ENCODE peak calls at places on chromosomes 11 and 22, in five cellular contexts. One of them, this sample, is unnamed.

GRCh38 chr11:1759151-1759850 is 4.4 kb downstream of the CTSD start:
- DNase-seq in H9: no peak
- DNase-seq in choroid plexus epithelial cell: no peak
- DNase-seq in progenitor cell of endocrine pancreas: no peak
- DNase-seq in adrenal gland: no peak
- DNase-seq in this sample: no peak

GRCh38 chr11:64359712-64360402 is 895 bp downstream of the RPS6KA4 start:
- DNase-seq in H9: no peak
- DNase-seq in choroid plexus epithelial cell: no peak
- DNase-seq in progenitor cell of endocrine pancreas: no peak
- DNase-seq in adrenal gland: no peak
- DNase-seq in this sample: no peak

GRCh38 chr22:21693333-21693998 is 27.7 kb downstream of the PPIL2 start:
- DNase-seq in adrenal gland: no peak
- DNase-seq in choroid plexus epithelial cell: no peak
- DNase-seq in progenitor cell of endocrine pancreas: no peak
- DNase-seq in H9: no peak
- DNase-seq in this sample: no peak

GRCh38 chr22:39016592-39016991 is 2.5 kb downstream of the APOBEC3C start:
- DNase-seq in adrenal gland: no peak
- DNase-seq in progenitor cell of endocrine pancreas: no peak
- DNase-seq in H9: no peak
- DNase-seq in choroid plexus epithelial cell: no peak
- DNase-seq in this sample: no peak

GRCh38 chr11:65855927-65856363 is 2.0 kb downstream of the CFL1 start:
- DNase-seq in choroid plexus epithelial cell: no peak
- DNase-seq in progenitor cell of endocrine pancreas: no peak
- DNase-seq in adrenal gland: peak
- DNase-seq in H9: peak
- DNase-seq in this sample: no peak

GRCh38 chr11:96102664-96103068 is 178.8 kb upstream of the MTMR2 start:
- DNase-seq in adrenal gland: no peak
- DNase-seq in progenitor cell of endocrine pancreas: no peak
- DNase-seq in choroid plexus epithelial cell: peak
- DNase-seq in H9: no peak
- DNase-seq in this sample: no peak

GRCh38 chr11:9260182-9261146 is 4.7 kb downstream of the DENND5A start:
- DNase-seq in adrenal gland: no peak
- DNase-seq in progenitor cell of endocrine pancreas: no peak
- DNase-seq in choroid plexus epithelial cell: peak
- DNase-seq in H9: no peak
- DNase-seq in this sample: no peak

GRCh38 chr22:40250608-40251007 is 72.9 kb downstream of the TNRC6B start:
- DNase-seq in choroid plexus epithelial cell: no peak
- DNase-seq in progenitor cell of endocrine pancreas: no peak
- DNase-seq in H9: no peak
- DNase-seq in adrenal gland: no peak
- DNase-seq in this sample: no peak

GRCh38 chr11:35276396-35276795 is 137.4 kb downstream of the CD44 start:
- DNase-seq in choroid plexus epithelial cell: peak
- DNase-seq in H9: no peak
- DNase-seq in progenitor cell of endocrine pancreas: no peak
- DNase-seq in adrenal gland: peak
- DNase-seq in this sample: no peak

GRCh38 chr11:60902625-60903024 is 3.8 kb downstream of the PRPF19 start:
- DNase-seq in adrenal gland: no peak
- DNase-seq in H9: no peak
- DNase-seq in progenitor cell of endocrine pancreas: no peak
- DNase-seq in choroid plexus epithelial cell: no peak
- DNase-seq in this sample: no peak

GRCh38 chr11:20002312-20003216 is 157.7 kb downstream of the DBX1 start:
- DNase-seq in progenitor cell of endocrine pancreas: peak
- DNase-seq in adrenal gland: no peak
- DNase-seq in H9: no peak
- DNase-seq in choroid plexus epithelial cell: no peak
- DNase-seq in this sample: no peak

GRCh38 chr11:2137202-2138071 is 1.8 kb downstream of the IGF2 start:
- DNase-seq in adrenal gland: no peak
- DNase-seq in choroid plexus epithelial cell: peak
- DNase-seq in progenitor cell of endocrine pancreas: no peak
- DNase-seq in H9: peak
- DNase-seq in this sample: peak

GRCh38 chr11:116644201-116644947 is 128.4 kb downstream of the BUD13 start:
- DNase-seq in H9: no peak
- DNase-seq in adrenal gland: no peak
- DNase-seq in choroid plexus epithelial cell: no peak
- DNase-seq in progenitor cell of endocrine pancreas: no peak
- DNase-seq in this sample: no peak

GRCh38 chr22:21845558-21846452 is 21.6 kb downstream of the MAPK1 start:
- DNase-seq in H9: no peak
- DNase-seq in adrenal gland: no peak
- DNase-seq in progenitor cell of endocrine pancreas: no peak
- DNase-seq in choroid plexus epithelial cell: no peak
- DNase-seq in this sample: no peak

GRCh38 chr11:46369458-46370152 is 11.9 kb upstream of the MDK start:
- DNase-seq in H9: peak
- DNase-seq in progenitor cell of endocrine pancreas: peak
- DNase-seq in choroid plexus epithelial cell: peak
- DNase-seq in adrenal gland: no peak
- DNase-seq in this sample: peak

GRCh38 chr22:26502688-26503561 is 9.3 kb downstream of the TFIP11 start:
- DNase-seq in progenitor cell of endocrine pancreas: no peak
- DNase-seq in choroid plexus epithelial cell: peak
- DNase-seq in adrenal gland: peak
- DNase-seq in H9: peak
- DNase-seq in this sample: peak

GRCh38 chr11:121592708-121593107 is 139.9 kb upstream of the SORL1-AS1 start:
- DNase-seq in H9: no peak
- DNase-seq in choroid plexus epithelial cell: no peak
- DNase-seq in adrenal gland: no peak
- DNase-seq in progenitor cell of endocrine pancreas: no peak
- DNase-seq in this sample: no peak

DNA sequence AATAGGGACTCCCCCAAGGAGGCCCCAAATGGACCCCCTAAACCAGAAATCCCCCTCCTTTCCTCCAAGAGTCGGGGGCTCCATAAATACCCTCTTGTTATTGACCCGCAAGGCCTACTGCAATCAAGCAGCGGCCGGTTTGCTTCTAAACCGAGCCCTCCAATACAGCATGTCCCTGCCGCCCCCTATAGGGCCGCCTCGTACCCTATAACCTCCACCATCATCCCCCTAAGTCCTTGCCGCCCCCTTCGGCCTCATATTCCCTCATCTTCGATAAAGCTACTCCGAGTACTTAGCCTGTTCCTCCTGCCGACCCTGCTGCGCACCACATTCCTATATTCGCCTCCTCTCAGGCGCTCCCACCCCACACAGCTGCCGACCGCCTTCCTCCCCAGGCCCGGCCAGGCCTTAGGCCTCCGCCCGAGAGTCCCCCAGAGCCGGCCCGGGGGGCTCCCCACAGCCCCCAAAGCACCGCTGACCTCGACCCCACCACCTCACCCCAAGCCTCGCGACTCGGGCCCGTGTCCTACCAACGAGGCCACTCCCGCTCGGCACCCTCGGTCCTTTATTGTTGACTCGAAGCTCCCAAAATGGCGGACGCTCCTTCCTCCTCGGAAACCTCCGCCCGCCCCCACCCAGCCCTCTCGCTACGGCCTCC is 478 bp downstream of the DDX6 start:
- DNase-seq in adrenal gland: peak
- DNase-seq in choroid plexus epithelial cell: peak
- DNase-seq in progenitor cell of endocrine pancreas: peak
- DNase-seq in H9: peak
- DNase-seq in this sample: peak
- TF ChIP-seq CTCF in adrenal gland: peak
- TF ChIP-seq CTCF in choroid plexus epithelial cell: peak
- TF ChIP-seq CTCF in progenitor cell of endocrine pancreas: peak
- TF ChIP-seq CTCF in H9: peak
- TF ChIP-seq CTCF in this sample: peak

GRCh38 chr11:90823446-90823845 is 600.6 kb upstream of the CHORDC1 start:
- DNase-seq in H9: no peak
- DNase-seq in choroid plexus epithelial cell: no peak
- DNase-seq in progenitor cell of endocrine pancreas: no peak
- DNase-seq in adrenal gland: no peak
- DNase-seq in this sample: no peak
- TF ChIP-seq CTCF in H9: no peak
- TF ChIP-seq CTCF in choroid plexus epithelial cell: no peak
- TF ChIP-seq CTCF in progenitor cell of endocrine pancreas: no peak
- TF ChIP-seq CTCF in adrenal gland: no peak
- TF ChIP-seq CTCF in this sample: no peak

GRCh38 chr11:471468-472145 is 21.5 kb downstream of the PTDSS2 start:
- DNase-seq in choroid plexus epithelial cell: no peak
- DNase-seq in adrenal gland: no peak
- DNase-seq in H9: no peak
- DNase-seq in progenitor cell of endocrine pancreas: no peak
- DNase-seq in this sample: no peak

GRCh38 chr11:472272-472671 is 22.2 kb downstream of the PTDSS2 start:
- DNase-seq in H9: no peak
- DNase-seq in progenitor cell of endocrine pancreas: no peak
- DNase-seq in adrenal gland: no peak
- DNase-seq in choroid plexus epithelial cell: no peak
- DNase-seq in this sample: no peak

GRCh38 chr11:468036-468435 is 18.0 kb downstream of the PTDSS2 start:
- DNase-seq in H9: no peak
- DNase-seq in choroid plexus epithelial cell: no peak
- DNase-seq in progenitor cell of endocrine pancreas: no peak
- DNase-seq in adrenal gland: no peak
- DNase-seq in this sample: no peak

GRCh38 chr11:468493-468892 is 18.4 kb downstream of the PTDSS2 start:
- DNase-seq in progenitor cell of endocrine pancreas: no peak
- DNase-seq in H9: no peak
- DNase-seq in adrenal gland: no peak
- DNase-seq in choroid plexus epithelial cell: no peak
- DNase-seq in this sample: no peak

GRCh38 chr11:469684-470667 is 19.9 kb downstream of the PTDSS2 start:
- DNase-seq in H9: no peak
- DNase-seq in choroid plexus epithelial cell: peak
- DNase-seq in progenitor cell of endocrine pancreas: no peak
- DNase-seq in adrenal gland: peak
- DNase-seq in this sample: no peak
- TF ChIP-seq CTCF in H9: no peak
- TF ChIP-seq CTCF in choroid plexus epithelial cell: peak
- TF ChIP-seq CTCF in progenitor cell of endocrine pancreas: no peak
- TF ChIP-seq CTCF in adrenal gland: peak
- TF ChIP-seq CTCF in this sample: no peak

DNA sequence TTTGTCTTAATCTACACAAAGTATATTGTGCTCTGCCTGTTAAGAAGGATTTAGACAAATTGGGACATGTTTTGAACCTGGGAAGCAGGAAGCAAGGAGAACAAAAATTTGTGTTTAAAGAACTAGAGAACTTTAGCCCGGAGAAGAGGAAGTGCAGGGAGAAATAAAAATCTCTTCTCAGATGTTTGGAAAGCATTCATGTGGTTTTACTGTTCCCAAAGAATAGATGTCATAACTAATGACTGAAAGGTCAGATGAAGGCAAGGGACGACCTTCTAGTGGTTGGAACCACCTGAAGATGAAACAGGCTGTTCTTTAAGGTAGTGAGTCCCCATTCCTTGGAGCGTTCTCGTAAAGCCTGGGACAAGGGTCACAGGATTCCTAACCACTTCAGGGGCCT is 38.3 kb downstream of the IRAG1 start:
- DNase-seq in progenitor cell of endocrine pancreas: no peak
- DNase-seq in H9: no peak
- DNase-seq in choroid plexus epithelial cell: no peak
- DNase-seq in adrenal gland: no peak
- DNase-seq in this sample: no peak
- TF ChIP-seq CTCF in progenitor cell of endocrine pancreas: no peak
- TF ChIP-seq CTCF in H9: no peak
- TF ChIP-seq CTCF in choroid plexus epithelial cell: no peak
- TF ChIP-seq CTCF in adrenal gland: no peak
- TF ChIP-seq CTCF in this sample: no peak